ENCODE peak calls at places on chromosome 6, in ten cellular contexts. One of them, this sample, is unnamed. For H3K9me3, the result is how much of the 10 kb centered on the place peaks cover.

GRCh38 chr6:129683606-129684322 is 26.2 kb downstream of the ARHGAP18 start:
- DNase-seq in keratinocyte: peak
- DNase-seq in esophagus squamous epithelium: peak
- DNase-seq in tibial nerve: peak
- DNase-seq in upper lobe of right lung: peak
- DNase-seq in left ventricle myocardium inferior: peak
- DNase-seq in IMR-90: peak
- DNase-seq in mammary epithelial cell: peak
- DNase-seq in CD8-positive, alpha-beta memory T cell: peak
- DNase-seq in heart left ventricle: peak
- DNase-seq in this sample: peak

GRCh38 chr6:110542311-110543024 is 66.1 kb upstream of the SLC22A16 start:
- DNase-seq in upper lobe of right lung: no peak
- DNase-seq in heart left ventricle: peak
- DNase-seq in tibial nerve: peak
- DNase-seq in CD8-positive, alpha-beta memory T cell: no peak
- DNase-seq in esophagus squamous epithelium: no peak
- DNase-seq in keratinocyte: no peak
- DNase-seq in IMR-90: no peak
- DNase-seq in mammary epithelial cell: no peak
- DNase-seq in left ventricle myocardium inferior: peak
- DNase-seq in this sample: no peak

GRCh38 chr6:90537723-90538407 is 49.0 kb downstream of the MAP3K7 start:
- DNase-seq in mammary epithelial cell: no peak
- DNase-seq in heart left ventricle: no peak
- DNase-seq in tibial nerve: no peak
- DNase-seq in CD8-positive, alpha-beta memory T cell: no peak
- DNase-seq in upper lobe of right lung: no peak
- DNase-seq in left ventricle myocardium inferior: no peak
- DNase-seq in keratinocyte: no peak
- DNase-seq in esophagus squamous epithelium: no peak
- DNase-seq in IMR-90: no peak
- DNase-seq in this sample: no peak

GRCh38 chr6:30644769-30645168 is 2.2 kb upstream of the C6orf136 start:
- DNase-seq in tibial nerve: no peak
- DNase-seq in left ventricle myocardium inferior: no peak
- DNase-seq in esophagus squamous epithelium: no peak
- DNase-seq in mammary epithelial cell: no peak
- DNase-seq in IMR-90: no peak
- DNase-seq in upper lobe of right lung: no peak
- DNase-seq in keratinocyte: no peak
- DNase-seq in heart left ventricle: no peak
- DNase-seq in CD8-positive, alpha-beta memory T cell: no peak
- DNase-seq in this sample: peak

GRCh38 chr6:13729891-13730290 is 18.3 kb upstream of the RANBP9 start:
- DNase-seq in upper lobe of right lung: no peak
- DNase-seq in mammary epithelial cell: peak
- DNase-seq in tibial nerve: no peak
- DNase-seq in CD8-positive, alpha-beta memory T cell: no peak
- DNase-seq in esophagus squamous epithelium: no peak
- DNase-seq in heart left ventricle: no peak
- DNase-seq in keratinocyte: peak
- DNase-seq in IMR-90: peak
- DNase-seq in left ventricle myocardium inferior: no peak
- DNase-seq in this sample: no peak

GRCh38 chr6:391559-392440 is at the start of gene IRF4:
- DNase-seq in upper lobe of right lung: no peak
- DNase-seq in left ventricle myocardium inferior: no peak
- DNase-seq in heart left ventricle: no peak
- DNase-seq in keratinocyte: no peak
- DNase-seq in CD8-positive, alpha-beta memory T cell: peak
- DNase-seq in tibial nerve: no peak
- DNase-seq in IMR-90: no peak
- DNase-seq in mammary epithelial cell: no peak
- DNase-seq in esophagus squamous epithelium: no peak
- DNase-seq in this sample: no peak

GRCh38 chr6:121584591-121585369 is 149.3 kb downstream of the GJA1 start:
- DNase-seq in mammary epithelial cell: no peak
- DNase-seq in IMR-90: peak
- DNase-seq in CD8-positive, alpha-beta memory T cell: no peak
- DNase-seq in heart left ventricle: no peak
- DNase-seq in left ventricle myocardium inferior: no peak
- DNase-seq in keratinocyte: no peak
- DNase-seq in upper lobe of right lung: no peak
- DNase-seq in tibial nerve: no peak
- DNase-seq in esophagus squamous epithelium: no peak
- DNase-seq in this sample: no peak

GRCh38 chr6:73451166-73452106 is 661 bp downstream of the CGAS start:
- DNase-seq in heart left ventricle: peak
- DNase-seq in upper lobe of right lung: peak
- DNase-seq in keratinocyte: no peak
- DNase-seq in esophagus squamous epithelium: no peak
- DNase-seq in IMR-90: peak
- DNase-seq in CD8-positive, alpha-beta memory T cell: peak
- DNase-seq in mammary epithelial cell: no peak
- DNase-seq in left ventricle myocardium inferior: peak
- DNase-seq in tibial nerve: no peak
- DNase-seq in this sample: peak

GRCh38 chr6:158340252-158340651 is 28.0 kb downstream of the TULP4 start:
- DNase-seq in IMR-90: no peak
- DNase-seq in heart left ventricle: no peak
- DNase-seq in tibial nerve: no peak
- DNase-seq in CD8-positive, alpha-beta memory T cell: no peak
- DNase-seq in keratinocyte: no peak
- DNase-seq in left ventricle myocardium inferior: no peak
- DNase-seq in mammary epithelial cell: no peak
- DNase-seq in upper lobe of right lung: no peak
- DNase-seq in esophagus squamous epithelium: no peak
- DNase-seq in this sample: no peak

GRCh38 chr6:158338311-158339112 is 26.2 kb downstream of the TULP4 start:
- DNase-seq in keratinocyte: no peak
- DNase-seq in tibial nerve: no peak
- DNase-seq in mammary epithelial cell: no peak
- DNase-seq in heart left ventricle: no peak
- DNase-seq in CD8-positive, alpha-beta memory T cell: no peak
- DNase-seq in upper lobe of right lung: no peak
- DNase-seq in left ventricle myocardium inferior: no peak
- DNase-seq in IMR-90: no peak
- DNase-seq in esophagus squamous epithelium: no peak
- DNase-seq in this sample: no peak

GRCh38 chr6:158334534-158334933 is 22.3 kb downstream of the TULP4 start:
- DNase-seq in upper lobe of right lung: no peak
- DNase-seq in left ventricle myocardium inferior: no peak
- DNase-seq in heart left ventricle: no peak
- DNase-seq in mammary epithelial cell: no peak
- DNase-seq in tibial nerve: no peak
- DNase-seq in CD8-positive, alpha-beta memory T cell: no peak
- DNase-seq in esophagus squamous epithelium: no peak
- DNase-seq in keratinocyte: no peak
- DNase-seq in IMR-90: no peak
- DNase-seq in this sample: no peak

GRCh38 chr6:158333094-158333493 is 20.8 kb downstream of the TULP4 start:
- DNase-seq in CD8-positive, alpha-beta memory T cell: no peak
- DNase-seq in heart left ventricle: no peak
- DNase-seq in upper lobe of right lung: no peak
- DNase-seq in IMR-90: no peak
- DNase-seq in tibial nerve: no peak
- DNase-seq in keratinocyte: no peak
- DNase-seq in esophagus squamous epithelium: no peak
- DNase-seq in left ventricle myocardium inferior: no peak
- DNase-seq in mammary epithelial cell: no peak
- DNase-seq in this sample: no peak

GRCh38 chr6:158337332-158337731 is 25.1 kb downstream of the TULP4 start:
- DNase-seq in esophagus squamous epithelium: no peak
- DNase-seq in heart left ventricle: no peak
- DNase-seq in IMR-90: no peak
- DNase-seq in keratinocyte: no peak
- DNase-seq in CD8-positive, alpha-beta memory T cell: no peak
- DNase-seq in left ventricle myocardium inferior: no peak
- DNase-seq in tibial nerve: no peak
- DNase-seq in mammary epithelial cell: no peak
- DNase-seq in upper lobe of right lung: no peak
- DNase-seq in this sample: no peak
- H3K9me3 ChIP-seq in esophagus squamous epithelium: under half
- H3K9me3 ChIP-seq in heart left ventricle: under half
- H3K9me3 ChIP-seq in IMR-90: under half
- H3K9me3 ChIP-seq in keratinocyte: under half
- H3K9me3 ChIP-seq in CD8-positive, alpha-beta memory T cell: under half
- H3K9me3 ChIP-seq in left ventricle myocardium inferior: under half
- H3K9me3 ChIP-seq in tibial nerve: under half
- H3K9me3 ChIP-seq in mammary epithelial cell: under half
- H3K9me3 ChIP-seq in upper lobe of right lung: under half
- H3K9me3 ChIP-seq in this sample: under half

GRCh38 chr6:67881706-67882065 is 753.4 kb upstream of the ADGRB3 start:
- DNase-seq in heart left ventricle: no peak
- DNase-seq in mammary epithelial cell: no peak
- DNase-seq in CD8-positive, alpha-beta memory T cell: no peak
- DNase-seq in esophagus squamous epithelium: no peak
- DNase-seq in upper lobe of right lung: no peak
- DNase-seq in keratinocyte: no peak
- DNase-seq in tibial nerve: no peak
- DNase-seq in IMR-90: no peak
- DNase-seq in left ventricle myocardium inferior: no peak
- DNase-seq in this sample: no peak

GRCh38 chr6:67882436-67883311 is 752.4 kb upstream of the ADGRB3 start:
- DNase-seq in keratinocyte: no peak
- DNase-seq in tibial nerve: no peak
- DNase-seq in CD8-positive, alpha-beta memory T cell: no peak
- DNase-seq in IMR-90: no peak
- DNase-seq in esophagus squamous epithelium: no peak
- DNase-seq in mammary epithelial cell: no peak
- DNase-seq in upper lobe of right lung: no peak
- DNase-seq in heart left ventricle: no peak
- DNase-seq in left ventricle myocardium inferior: no peak
- DNase-seq in this sample: no peak

GRCh38 chr6:67884442-67884841 is 750.6 kb upstream of the ADGRB3 start:
- DNase-seq in tibial nerve: no peak
- DNase-seq in upper lobe of right lung: no peak
- DNase-seq in left ventricle myocardium inferior: no peak
- DNase-seq in esophagus squamous epithelium: no peak
- DNase-seq in CD8-positive, alpha-beta memory T cell: no peak
- DNase-seq in IMR-90: no peak
- DNase-seq in mammary epithelial cell: no peak
- DNase-seq in heart left ventricle: no peak
- DNase-seq in keratinocyte: no peak
- DNase-seq in this sample: no peak

GRCh38 chr6:67885081-67886033 is 749.7 kb upstream of the ADGRB3 start:
- DNase-seq in tibial nerve: no peak
- DNase-seq in left ventricle myocardium inferior: no peak
- DNase-seq in mammary epithelial cell: no peak
- DNase-seq in IMR-90: no peak
- DNase-seq in CD8-positive, alpha-beta memory T cell: no peak
- DNase-seq in keratinocyte: no peak
- DNase-seq in esophagus squamous epithelium: no peak
- DNase-seq in heart left ventricle: no peak
- DNase-seq in upper lobe of right lung: no peak
- DNase-seq in this sample: no peak

GRCh38 chr6:67883500-67884366 is 751.3 kb upstream of the ADGRB3 start:
- DNase-seq in CD8-positive, alpha-beta memory T cell: no peak
- DNase-seq in upper lobe of right lung: no peak
- DNase-seq in IMR-90: no peak
- DNase-seq in keratinocyte: no peak
- DNase-seq in heart left ventricle: no peak
- DNase-seq in tibial nerve: no peak
- DNase-seq in esophagus squamous epithelium: no peak
- DNase-seq in mammary epithelial cell: no peak
- DNase-seq in left ventricle myocardium inferior: no peak
- DNase-seq in this sample: no peak
- H3K9me3 ChIP-seq in CD8-positive, alpha-beta memory T cell: under half
- H3K9me3 ChIP-seq in upper lobe of right lung: under half
- H3K9me3 ChIP-seq in IMR-90: under half
- H3K9me3 ChIP-seq in keratinocyte: under half
- H3K9me3 ChIP-seq in heart left ventricle: under half
- H3K9me3 ChIP-seq in tibial nerve: under half
- H3K9me3 ChIP-seq in esophagus squamous epithelium: under half
- H3K9me3 ChIP-seq in mammary epithelial cell: under half
- H3K9me3 ChIP-seq in left ventricle myocardium inferior: under half
- H3K9me3 ChIP-seq in this sample: under half

GRCh38 chr6:167667204-167668018 is 159.3 kb upstream of the AFDN start:
- DNase-seq in tibial nerve: no peak
- DNase-seq in IMR-90: no peak
- DNase-seq in upper lobe of right lung: no peak
- DNase-seq in mammary epithelial cell: no peak
- DNase-seq in heart left ventricle: no peak
- DNase-seq in left ventricle myocardium inferior: no peak
- DNase-seq in keratinocyte: no peak
- DNase-seq in CD8-positive, alpha-beta memory T cell: no peak
- DNase-seq in esophagus squamous epithelium: no peak
- DNase-seq in this sample: no peak

GRCh38 chr6:167666571-167667203 is 160.0 kb upstream of the AFDN start:
- DNase-seq in left ventricle myocardium inferior: no peak
- DNase-seq in keratinocyte: no peak
- DNase-seq in mammary epithelial cell: no peak
- DNase-seq in tibial nerve: no peak
- DNase-seq in CD8-positive, alpha-beta memory T cell: no peak
- DNase-seq in heart left ventricle: no peak
- DNase-seq in upper lobe of right lung: no peak
- DNase-seq in IMR-90: no peak
- DNase-seq in esophagus squamous epithelium: no peak
- DNase-seq in this sample: no peak

GRCh38 chr6:167669553-167669849 is 157.2 kb upstream of the AFDN start:
- DNase-seq in tibial nerve: no peak
- DNase-seq in mammary epithelial cell: no peak
- DNase-seq in esophagus squamous epithelium: no peak
- DNase-seq in left ventricle myocardium inferior: no peak
- DNase-seq in upper lobe of right lung: no peak
- DNase-seq in IMR-90: no peak
- DNase-seq in heart left ventricle: no peak
- DNase-seq in keratinocyte: no peak
- DNase-seq in CD8-positive, alpha-beta memory T cell: no peak
- DNase-seq in this sample: no peak

GRCh38 chr6:167668754-167669552 is 157.8 kb upstream of the AFDN start:
- DNase-seq in tibial nerve: no peak
- DNase-seq in IMR-90: no peak
- DNase-seq in CD8-positive, alpha-beta memory T cell: no peak
- DNase-seq in left ventricle myocardium inferior: no peak
- DNase-seq in mammary epithelial cell: no peak
- DNase-seq in upper lobe of right lung: peak
- DNase-seq in keratinocyte: no peak
- DNase-seq in heart left ventricle: no peak
- DNase-seq in esophagus squamous epithelium: no peak
- DNase-seq in this sample: no peak

DNA sequence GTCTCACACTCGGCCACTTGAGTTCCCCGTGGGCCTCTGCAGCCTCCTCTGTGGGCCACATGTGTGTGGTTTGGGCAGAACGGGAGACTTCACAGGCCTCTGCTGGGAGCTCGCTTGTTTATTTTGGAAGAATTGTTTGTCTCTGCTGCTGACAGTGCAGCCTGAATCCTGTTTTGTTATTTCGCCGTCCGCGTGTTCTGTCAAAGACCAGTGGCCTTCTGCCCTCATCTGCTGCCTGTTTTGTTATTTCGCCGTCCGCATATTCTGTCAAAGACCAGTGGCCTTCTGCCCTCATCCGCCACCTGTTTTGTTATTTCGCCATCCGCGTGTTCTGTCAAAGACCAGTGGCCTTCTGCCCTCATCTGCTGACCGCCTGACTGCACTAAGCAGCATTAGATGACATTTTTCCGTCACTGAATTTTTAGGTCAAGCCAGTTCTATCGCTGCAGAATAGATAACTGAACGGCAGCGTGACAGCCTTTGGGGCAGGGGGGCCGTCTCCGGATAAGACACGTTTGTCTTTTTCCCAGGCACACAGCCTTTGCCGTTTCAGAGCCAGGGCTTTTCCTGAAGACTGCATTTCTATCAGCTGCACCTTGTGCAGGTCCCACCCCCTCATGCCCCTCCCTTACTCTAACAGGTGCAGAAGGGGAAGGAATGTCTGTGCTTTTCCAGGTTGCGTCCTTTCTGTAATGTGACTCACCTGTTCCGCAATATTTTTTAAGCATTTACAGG is 158.5 kb upstream of the AFDN start:
- DNase-seq in heart left ventricle: no peak
- DNase-seq in esophagus squamous epithelium: no peak
- DNase-seq in CD8-positive, alpha-beta memory T cell: no peak
- DNase-seq in keratinocyte: no peak
- DNase-seq in upper lobe of right lung: peak
- DNase-seq in left ventricle myocardium inferior: no peak
- DNase-seq in tibial nerve: no peak
- DNase-seq in mammary epithelial cell: no peak
- DNase-seq in IMR-90: no peak
- DNase-seq in this sample: peak
- H3K9me3 ChIP-seq in heart left ventricle: under half
- H3K9me3 ChIP-seq in esophagus squamous epithelium: under half
- H3K9me3 ChIP-seq in CD8-positive, alpha-beta memory T cell: under half
- H3K9me3 ChIP-seq in keratinocyte: under half
- H3K9me3 ChIP-seq in upper lobe of right lung: under half
- H3K9me3 ChIP-seq in left ventricle myocardium inferior: under half
- H3K9me3 ChIP-seq in tibial nerve: under half
- H3K9me3 ChIP-seq in mammary epithelial cell: under half
- H3K9me3 ChIP-seq in IMR-90: half or more
- H3K9me3 ChIP-seq in this sample: under half

GRCh38 chr6:159510141-159510540 is 182.9 kb downstream of the SOD2 start:
- DNase-seq in left ventricle myocardium inferior: no peak
- DNase-seq in tibial nerve: no peak
- DNase-seq in heart left ventricle: no peak
- DNase-seq in mammary epithelial cell: no peak
- DNase-seq in esophagus squamous epithelium: no peak
- DNase-seq in upper lobe of right lung: no peak
- DNase-seq in IMR-90: no peak
- DNase-seq in CD8-positive, alpha-beta memory T cell: no peak
- DNase-seq in keratinocyte: no peak
- DNase-seq in this sample: no peak

GRCh38 chr6:159513074-159513473 is 180.0 kb downstream of the SOD2 start:
- DNase-seq in heart left ventricle: no peak
- DNase-seq in esophagus squamous epithelium: no peak
- DNase-seq in mammary epithelial cell: no peak
- DNase-seq in CD8-positive, alpha-beta memory T cell: no peak
- DNase-seq in upper lobe of right lung: no peak
- DNase-seq in tibial nerve: no peak
- DNase-seq in IMR-90: no peak
- DNase-seq in keratinocyte: no peak
- DNase-seq in left ventricle myocardium inferior: no peak
- DNase-seq in this sample: no peak

GRCh38 chr6:159512104-159512503 is 180.9 kb downstream of the SOD2 start:
- DNase-seq in upper lobe of right lung: no peak
- DNase-seq in keratinocyte: no peak
- DNase-seq in heart left ventricle: no peak
- DNase-seq in CD8-positive, alpha-beta memory T cell: no peak
- DNase-seq in mammary epithelial cell: no peak
- DNase-seq in esophagus squamous epithelium: no peak
- DNase-seq in tibial nerve: no peak
- DNase-seq in left ventricle myocardium inferior: no peak
- DNase-seq in IMR-90: no peak
- DNase-seq in this sample: no peak

GRCh38 chr6:159513914-159514313 is 179.1 kb downstream of the SOD2 start:
- DNase-seq in esophagus squamous epithelium: no peak
- DNase-seq in heart left ventricle: no peak
- DNase-seq in mammary epithelial cell: no peak
- DNase-seq in tibial nerve: no peak
- DNase-seq in left ventricle myocardium inferior: no peak
- DNase-seq in keratinocyte: no peak
- DNase-seq in IMR-90: no peak
- DNase-seq in upper lobe of right lung: no peak
- DNase-seq in CD8-positive, alpha-beta memory T cell: no peak
- DNase-seq in this sample: no peak

GRCh38 chr6:159512571-159512970 is 180.5 kb downstream of the SOD2 start:
- DNase-seq in mammary epithelial cell: no peak
- DNase-seq in left ventricle myocardium inferior: no peak
- DNase-seq in keratinocyte: no peak
- DNase-seq in IMR-90: no peak
- DNase-seq in CD8-positive, alpha-beta memory T cell: no peak
- DNase-seq in tibial nerve: no peak
- DNase-seq in upper lobe of right lung: no peak
- DNase-seq in esophagus squamous epithelium: no peak
- DNase-seq in heart left ventricle: no peak
- DNase-seq in this sample: no peak
- H3K9me3 ChIP-seq in mammary epithelial cell: under half
- H3K9me3 ChIP-seq in left ventricle myocardium inferior: under half
- H3K9me3 ChIP-seq in keratinocyte: under half
- H3K9me3 ChIP-seq in IMR-90: under half
- H3K9me3 ChIP-seq in CD8-positive, alpha-beta memory T cell: under half
- H3K9me3 ChIP-seq in tibial nerve: under half
- H3K9me3 ChIP-seq in upper lobe of right lung: under half
- H3K9me3 ChIP-seq in esophagus squamous epithelium: under half
- H3K9me3 ChIP-seq in heart left ventricle: under half
- H3K9me3 ChIP-seq in this sample: under half